ENCODE peak calls at places on chromosomes 1 and 21, in six cellular contexts. One of them, this sample, is unnamed.

GRCh38 chr1:52122424-52122823 is 19.5 kb upstream of the ZFYVE9 start:
- DNase-seq in activated CD4-positive, alpha-beta T cell treated with anti-CD3 and anti-CD28 coated beads, Interleukin-2, amount 10 ng/mL, durations not matched to agents 7 days and 5 days: no peak
- DNase-seq in RCC 7860: no peak
- DNase-seq in M059J: no peak
- DNase-seq in amniotic epithelial cell: no peak
- DNase-seq in activated naive CD4-positive, alpha-beta T cell treated with anti-CD3 and anti-CD28 coated beads, Interleukin-2, amount 50 U/mL, for 16 hours: no peak
- DNase-seq in this sample: no peak

GRCh38 chr1:85229574-85230097 is 28.8 kb upstream of the SYDE2 start:
- DNase-seq in activated CD4-positive, alpha-beta T cell treated with anti-CD3 and anti-CD28 coated beads, Interleukin-2, amount 10 ng/mL, durations not matched to agents 7 days and 5 days: no peak
- DNase-seq in RCC 7860: no peak
- DNase-seq in M059J: no peak
- DNase-seq in amniotic epithelial cell: no peak
- DNase-seq in activated naive CD4-positive, alpha-beta T cell treated with anti-CD3 and anti-CD28 coated beads, Interleukin-2, amount 50 U/mL, for 16 hours: no peak
- DNase-seq in this sample: no peak

GRCh38 chr1:194341587-194341986 is 1155.2 kb upstream of the B3GALT2 start:
- DNase-seq in activated CD4-positive, alpha-beta T cell treated with anti-CD3 and anti-CD28 coated beads, Interleukin-2, amount 10 ng/mL, durations not matched to agents 7 days and 5 days: no peak
- DNase-seq in RCC 7860: no peak
- DNase-seq in M059J: no peak
- DNase-seq in amniotic epithelial cell: no peak
- DNase-seq in activated naive CD4-positive, alpha-beta T cell treated with anti-CD3 and anti-CD28 coated beads, Interleukin-2, amount 50 U/mL, for 16 hours: no peak
- DNase-seq in this sample: no peak

GRCh38 chr1:21270086-21270689 is 20.1 kb downstream of the ECE1 start:
- DNase-seq in activated CD4-positive, alpha-beta T cell treated with anti-CD3 and anti-CD28 coated beads, Interleukin-2, amount 10 ng/mL, durations not matched to agents 7 days and 5 days: peak
- DNase-seq in RCC 7860: peak
- DNase-seq in M059J: peak
- DNase-seq in amniotic epithelial cell: peak
- DNase-seq in activated naive CD4-positive, alpha-beta T cell treated with anti-CD3 and anti-CD28 coated beads, Interleukin-2, amount 50 U/mL, for 16 hours: peak
- DNase-seq in this sample: peak

GRCh38 chr1:216379441-216379840 is 43.8 kb downstream of the USH2A start:
- DNase-seq in activated CD4-positive, alpha-beta T cell treated with anti-CD3 and anti-CD28 coated beads, Interleukin-2, amount 10 ng/mL, durations not matched to agents 7 days and 5 days: no peak
- DNase-seq in RCC 7860: no peak
- DNase-seq in M059J: no peak
- DNase-seq in amniotic epithelial cell: no peak
- DNase-seq in activated naive CD4-positive, alpha-beta T cell treated with anti-CD3 and anti-CD28 coated beads, Interleukin-2, amount 50 U/mL, for 16 hours: no peak
- DNase-seq in this sample: no peak

GRCh38 chr1:94350350-94350924 is 67.8 kb upstream of the ABCD3 start:
- DNase-seq in activated CD4-positive, alpha-beta T cell treated with anti-CD3 and anti-CD28 coated beads, Interleukin-2, amount 10 ng/mL, durations not matched to agents 7 days and 5 days: no peak
- DNase-seq in RCC 7860: no peak
- DNase-seq in M059J: no peak
- DNase-seq in amniotic epithelial cell: no peak
- DNase-seq in activated naive CD4-positive, alpha-beta T cell treated with anti-CD3 and anti-CD28 coated beads, Interleukin-2, amount 50 U/mL, for 16 hours: no peak
- DNase-seq in this sample: no peak

GRCh38 chr1:6602669-6603423 is at the start of gene KLHL21:
- DNase-seq in activated CD4-positive, alpha-beta T cell treated with anti-CD3 and anti-CD28 coated beads, Interleukin-2, amount 10 ng/mL, durations not matched to agents 7 days and 5 days: peak
- DNase-seq in RCC 7860: peak
- DNase-seq in M059J: peak
- DNase-seq in amniotic epithelial cell: peak
- DNase-seq in activated naive CD4-positive, alpha-beta T cell treated with anti-CD3 and anti-CD28 coated beads, Interleukin-2, amount 50 U/mL, for 16 hours: peak
- DNase-seq in this sample: peak

GRCh38 chr1:34356862-34357261 is 180.2 kb downstream of the C1orf94 start:
- DNase-seq in activated CD4-positive, alpha-beta T cell treated with anti-CD3 and anti-CD28 coated beads, Interleukin-2, amount 10 ng/mL, durations not matched to agents 7 days and 5 days: no peak
- DNase-seq in RCC 7860: no peak
- DNase-seq in M059J: no peak
- DNase-seq in amniotic epithelial cell: no peak
- DNase-seq in activated naive CD4-positive, alpha-beta T cell treated with anti-CD3 and anti-CD28 coated beads, Interleukin-2, amount 50 U/mL, for 16 hours: no peak
- DNase-seq in this sample: no peak

GRCh38 chr1:46039571-46040052 is 92.8 kb downstream of the PIK3R3 start:
- DNase-seq in activated CD4-positive, alpha-beta T cell treated with anti-CD3 and anti-CD28 coated beads, Interleukin-2, amount 10 ng/mL, durations not matched to agents 7 days and 5 days: no peak
- DNase-seq in RCC 7860: no peak
- DNase-seq in M059J: peak
- DNase-seq in amniotic epithelial cell: no peak
- DNase-seq in activated naive CD4-positive, alpha-beta T cell treated with anti-CD3 and anti-CD28 coated beads, Interleukin-2, amount 50 U/mL, for 16 hours: no peak
- DNase-seq in this sample: peak

GRCh38 chr21:8991088-8991907 is 1530.1 kb upstream of the TPTE start:
- DNase-seq in activated CD4-positive, alpha-beta T cell treated with anti-CD3 and anti-CD28 coated beads, Interleukin-2, amount 10 ng/mL, durations not matched to agents 7 days and 5 days: no peak
- DNase-seq in RCC 7860: peak
- DNase-seq in M059J: no peak
- DNase-seq in amniotic epithelial cell: no peak
- DNase-seq in activated naive CD4-positive, alpha-beta T cell treated with anti-CD3 and anti-CD28 coated beads, Interleukin-2, amount 50 U/mL, for 16 hours: no peak
- DNase-seq in this sample: peak

GRCh38 chr1:116474921-116475849 is 95.6 kb downstream of the CD58 start:
- DNase-seq in activated CD4-positive, alpha-beta T cell treated with anti-CD3 and anti-CD28 coated beads, Interleukin-2, amount 10 ng/mL, durations not matched to agents 7 days and 5 days: no peak
- DNase-seq in RCC 7860: no peak
- DNase-seq in M059J: no peak
- DNase-seq in amniotic epithelial cell: no peak
- DNase-seq in activated naive CD4-positive, alpha-beta T cell treated with anti-CD3 and anti-CD28 coated beads, Interleukin-2, amount 50 U/mL, for 16 hours: no peak
- DNase-seq in this sample: no peak

GRCh38 chr1:21451212-21451611 is 11.3 kb downstream of the NBPF3 start:
- DNase-seq in activated CD4-positive, alpha-beta T cell treated with anti-CD3 and anti-CD28 coated beads, Interleukin-2, amount 10 ng/mL, durations not matched to agents 7 days and 5 days: no peak
- DNase-seq in RCC 7860: no peak
- DNase-seq in M059J: peak
- DNase-seq in amniotic epithelial cell: peak
- DNase-seq in activated naive CD4-positive, alpha-beta T cell treated with anti-CD3 and anti-CD28 coated beads, Interleukin-2, amount 50 U/mL, for 16 hours: no peak
- DNase-seq in this sample: no peak

GRCh38 chr1:178267646-178268094 is 173.8 kb downstream of the RASAL2 start:
- DNase-seq in activated CD4-positive, alpha-beta T cell treated with anti-CD3 and anti-CD28 coated beads, Interleukin-2, amount 10 ng/mL, durations not matched to agents 7 days and 5 days: no peak
- DNase-seq in RCC 7860: peak
- DNase-seq in M059J: peak
- DNase-seq in amniotic epithelial cell: peak
- DNase-seq in activated naive CD4-positive, alpha-beta T cell treated with anti-CD3 and anti-CD28 coated beads, Interleukin-2, amount 50 U/mL, for 16 hours: no peak
- DNase-seq in this sample: peak

GRCh38 chr1:38858833-38859560 is 575 bp downstream of the RRAGC start:
- DNase-seq in activated CD4-positive, alpha-beta T cell treated with anti-CD3 and anti-CD28 coated beads, Interleukin-2, amount 10 ng/mL, durations not matched to agents 7 days and 5 days: peak
- DNase-seq in RCC 7860: peak
- DNase-seq in M059J: peak
- DNase-seq in amniotic epithelial cell: peak
- DNase-seq in activated naive CD4-positive, alpha-beta T cell treated with anti-CD3 and anti-CD28 coated beads, Interleukin-2, amount 50 U/mL, for 16 hours: peak
- DNase-seq in this sample: peak

GRCh38 chr1:53585116-53585515 is 125.9 kb downstream of the DMRTB1 start:
- DNase-seq in activated CD4-positive, alpha-beta T cell treated with anti-CD3 and anti-CD28 coated beads, Interleukin-2, amount 10 ng/mL, durations not matched to agents 7 days and 5 days: peak
- DNase-seq in RCC 7860: no peak
- DNase-seq in M059J: no peak
- DNase-seq in amniotic epithelial cell: peak
- DNase-seq in activated naive CD4-positive, alpha-beta T cell treated with anti-CD3 and anti-CD28 coated beads, Interleukin-2, amount 50 U/mL, for 16 hours: no peak
- DNase-seq in this sample: no peak

GRCh38 chr1:110123224-110123623 is 11.0 kb downstream of the UBL4B start:
- DNase-seq in activated CD4-positive, alpha-beta T cell treated with anti-CD3 and anti-CD28 coated beads, Interleukin-2, amount 10 ng/mL, durations not matched to agents 7 days and 5 days: no peak
- DNase-seq in RCC 7860: no peak
- DNase-seq in M059J: no peak
- DNase-seq in amniotic epithelial cell: no peak
- DNase-seq in activated naive CD4-positive, alpha-beta T cell treated with anti-CD3 and anti-CD28 coated beads, Interleukin-2, amount 50 U/mL, for 16 hours: no peak
- DNase-seq in this sample: no peak

GRCh38 chr1:65762081-65762862 is 30.4 kb upstream of the PDE4B start:
- DNase-seq in activated CD4-positive, alpha-beta T cell treated with anti-CD3 and anti-CD28 coated beads, Interleukin-2, amount 10 ng/mL, durations not matched to agents 7 days and 5 days: no peak
- DNase-seq in RCC 7860: no peak
- DNase-seq in M059J: peak
- DNase-seq in amniotic epithelial cell: peak
- DNase-seq in activated naive CD4-positive, alpha-beta T cell treated with anti-CD3 and anti-CD28 coated beads, Interleukin-2, amount 50 U/mL, for 16 hours: no peak
- DNase-seq in this sample: peak

GRCh38 chr1:3820316-3820715 is 24.0 kb upstream of the LRRC47 start:
- DNase-seq in activated CD4-positive, alpha-beta T cell treated with anti-CD3 and anti-CD28 coated beads, Interleukin-2, amount 10 ng/mL, durations not matched to agents 7 days and 5 days: no peak
- DNase-seq in RCC 7860: no peak
- DNase-seq in M059J: no peak
- DNase-seq in amniotic epithelial cell: no peak
- DNase-seq in activated naive CD4-positive, alpha-beta T cell treated with anti-CD3 and anti-CD28 coated beads, Interleukin-2, amount 50 U/mL, for 16 hours: no peak
- DNase-seq in this sample: no peak

GRCh38 chr1:7207875-7208646 is 422.8 kb downstream of the CAMTA1 start:
- DNase-seq in activated CD4-positive, alpha-beta T cell treated with anti-CD3 and anti-CD28 coated beads, Interleukin-2, amount 10 ng/mL, durations not matched to agents 7 days and 5 days: peak
- DNase-seq in RCC 7860: peak
- DNase-seq in M059J: peak
- DNase-seq in amniotic epithelial cell: peak
- DNase-seq in activated naive CD4-positive, alpha-beta T cell treated with anti-CD3 and anti-CD28 coated beads, Interleukin-2, amount 50 U/mL, for 16 hours: no peak
- DNase-seq in this sample: peak

GRCh38 chr1:34794001-34794789 is 1.4 kb downstream of the GJA4 start:
- DNase-seq in activated CD4-positive, alpha-beta T cell treated with anti-CD3 and anti-CD28 coated beads, Interleukin-2, amount 10 ng/mL, durations not matched to agents 7 days and 5 days: no peak
- DNase-seq in RCC 7860: peak
- DNase-seq in M059J: no peak
- DNase-seq in amniotic epithelial cell: no peak
- DNase-seq in activated naive CD4-positive, alpha-beta T cell treated with anti-CD3 and anti-CD28 coated beads, Interleukin-2, amount 50 U/mL, for 16 hours: no peak
- DNase-seq in this sample: no peak

GRCh38 chr21:27359141-27359540 is 392.3 kb upstream of the ADAMTS5 start:
- DNase-seq in activated CD4-positive, alpha-beta T cell treated with anti-CD3 and anti-CD28 coated beads, Interleukin-2, amount 10 ng/mL, durations not matched to agents 7 days and 5 days: no peak
- DNase-seq in RCC 7860: no peak
- DNase-seq in M059J: peak
- DNase-seq in amniotic epithelial cell: peak
- DNase-seq in activated naive CD4-positive, alpha-beta T cell treated with anti-CD3 and anti-CD28 coated beads, Interleukin-2, amount 50 U/mL, for 16 hours: no peak
- DNase-seq in this sample: no peak

GRCh38 chr1:172630868-172631267 is 28.0 kb upstream of the FASLG start:
- DNase-seq in activated CD4-positive, alpha-beta T cell treated with anti-CD3 and anti-CD28 coated beads, Interleukin-2, amount 10 ng/mL, durations not matched to agents 7 days and 5 days: no peak
- DNase-seq in RCC 7860: peak
- DNase-seq in M059J: peak
- DNase-seq in amniotic epithelial cell: peak
- DNase-seq in activated naive CD4-positive, alpha-beta T cell treated with anti-CD3 and anti-CD28 coated beads, Interleukin-2, amount 50 U/mL, for 16 hours: no peak
- DNase-seq in this sample: no peak

GRCh38 chr1:243351347-243351746 is 95.5 kb downstream of the SDCCAG8 start:
- DNase-seq in activated CD4-positive, alpha-beta T cell treated with anti-CD3 and anti-CD28 coated beads, Interleukin-2, amount 10 ng/mL, durations not matched to agents 7 days and 5 days: no peak
- DNase-seq in RCC 7860: no peak
- DNase-seq in M059J: no peak
- DNase-seq in amniotic epithelial cell: no peak
- DNase-seq in activated naive CD4-positive, alpha-beta T cell treated with anti-CD3 and anti-CD28 coated beads, Interleukin-2, amount 50 U/mL, for 16 hours: no peak
- DNase-seq in this sample: no peak

GRCh38 chr1:169576934-169577331 is 9.3 kb downstream of the F5 start:
- DNase-seq in activated CD4-positive, alpha-beta T cell treated with anti-CD3 and anti-CD28 coated beads, Interleukin-2, amount 10 ng/mL, durations not matched to agents 7 days and 5 days: no peak
- DNase-seq in RCC 7860: no peak
- DNase-seq in M059J: no peak
- DNase-seq in amniotic epithelial cell: no peak
- DNase-seq in activated naive CD4-positive, alpha-beta T cell treated with anti-CD3 and anti-CD28 coated beads, Interleukin-2, amount 50 U/mL, for 16 hours: no peak
- DNase-seq in this sample: no peak

GRCh38 chr1:223700942-223701637 is 11.2 kb upstream of the CAPN2 start:
- DNase-seq in activated CD4-positive, alpha-beta T cell treated with anti-CD3 and anti-CD28 coated beads, Interleukin-2, amount 10 ng/mL, durations not matched to agents 7 days and 5 days: no peak
- DNase-seq in RCC 7860: peak
- DNase-seq in M059J: peak
- DNase-seq in amniotic epithelial cell: peak
- DNase-seq in activated naive CD4-positive, alpha-beta T cell treated with anti-CD3 and anti-CD28 coated beads, Interleukin-2, amount 50 U/mL, for 16 hours: no peak
- DNase-seq in this sample: peak

This sample was measured in Daoy.